ENCODE peak calls at places on chromosomes 2 and 18, in nine cellular contexts. I is uterus; T is ovary; W is H9; Z is CD4-positive, CD25-positive, alpha-beta regulatory T cell; U is CD4-positive, alpha-beta memory T cell; R is lower lobe of right lung; J is lung; X is heart right ventricle. F is an unnamed sample. For H3K9me3, the result is how much of the 10 kb centered on the place peaks cover.

GRCh38 chr18:54284535-54284934 is 15.2 kb downstream of the POLI start:
- DNase-seq in J (no peak), I (no peak), T (no peak), W (no peak), U (no peak), X (no peak), R (no peak), Z (no peak), F (no peak)

GRCh38 chr2:114661926-114662670 is 219.7 kb downstream of the DPP10 start:
- DNase-seq in J (peak), Z (no peak), I (no peak), R (peak), X (peak), U (no peak), W (peak), T (no peak), F (no peak)

GRCh38 chr2:63424329-63425078 is 163.8 kb downstream of the WDPCP start:
- DNase-seq in T (no peak), X (no peak), R (no peak), W (peak), Z (peak), J (no peak), U (peak), I (no peak), F (peak)

GRCh38 chr18:45026162-45026561 is 345.5 kb downstream of the SETBP1 start:
- DNase-seq in R (no peak), I (no peak), T (no peak), Z (no peak), J (no peak), U (no peak), W (no peak), X (no peak), F (no peak)

GRCh38 chr2:166458682-166459081 is 35.4 kb downstream of the SCN7A start:
- DNase-seq in U (no peak), W (no peak), R (no peak), Z (no peak), I (no peak), T (no peak), J (no peak), X (no peak), F (no peak)

GRCh38 chr2:121255363-121255762 is 29.6 kb downstream of the TFCP2L1 start:
- DNase-seq in W (no peak), R (no peak), T (no peak), Z (no peak), U (no peak), I (no peak), J (no peak), X (no peak), F (no peak)

GRCh38 chr2:154455201-154455600 is 243.3 kb upstream of the KCNJ3 start:
- DNase-seq in T (no peak), X (no peak), R (no peak), J (no peak), Z (no peak), U (no peak), I (no peak), W (no peak), F (no peak)

GRCh38 chr2:151481744-151482143 is 72.0 kb downstream of the RIF1 start:
- DNase-seq in U (no peak), Z (no peak), T (no peak), R (no peak), X (no peak), W (no peak), J (no peak), I (no peak), F (no peak)

GRCh38 chr18:42364042-42364441 is 409.0 kb downstream of the PIK3C3 start:
- DNase-seq in X (no peak), I (no peak), J (no peak), W (no peak), U (no peak), T (no peak), R (no peak), Z (no peak), F (no peak)

GRCh38 chr2:237558918-237559645 is 7.3 kb upstream of the PRLH start:
- DNase-seq in U (no peak), T (peak), J (no peak), Z (no peak), W (no peak), X (peak), R (peak), I (peak), F (no peak)

GRCh38 chr2:150674283-150674682 is 186.8 kb upstream of the RND3 start:
- DNase-seq in R (no peak), I (no peak), J (no peak), U (no peak), T (no peak), X (no peak), Z (no peak), W (no peak), F (no peak)

GRCh38 chr2:128557069-128557468 is 238.4 kb upstream of the HS6ST1 start:
- DNase-seq in X (no peak), R (no peak), J (no peak), Z (no peak), U (no peak), W (no peak), T (no peak), I (no peak), F (peak)

GRCh38 chr2:196290149-196290548 is 118.8 kb upstream of the STK17B start:
- DNase-seq in J (no peak), W (no peak), I (no peak), T (no peak), U (no peak), R (no peak), X (no peak), Z (peak), F (no peak)

GRCh38 chr18:48862678-48863270 is 88.0 kb downstream of the SMAD7 start:
- DNase-seq in Z (no peak), W (no peak), R (peak), T (no peak), U (no peak), I (no peak), X (no peak), J (no peak), F (no peak)

GRCh38 chr2:210195066-210195852 is 24.1 kb upstream of the KANSL1L start:
- DNase-seq in T (no peak), U (peak), X (peak), J (no peak), I (no peak), R (no peak), Z (peak), W (no peak), F (no peak)

GRCh38 chr2:157256621-157257020 is 884 bp upstream of the GALNT5 start:
- DNase-seq in X (no peak), T (no peak), U (no peak), W (no peak), Z (peak), R (no peak), I (no peak), J (no peak), F (no peak)

GRCh38 chr2:20516291-20516645 is 69.4 kb downstream of the RHOB start:
- DNase-seq in W (no peak), X (no peak), T (no peak), R (no peak), U (no peak), Z (no peak), J (no peak), I (no peak), F (no peak)

GRCh38 chr2:40101076-40101688 is 322.1 kb upstream of the THUMPD2 start:
- DNase-seq in R (no peak), I (no peak), T (no peak), Z (no peak), U (no peak), X (no peak), W (no peak), J (no peak), F (no peak)

GRCh38 chr2:201939366-201939985 is 94.2 kb upstream of the FZD7 start:
- DNase-seq in R (no peak), X (no peak), J (no peak), Z (no peak), W (no peak), I (no peak), T (peak), U (no peak), F (peak)

GRCh38 chr18:45255142-45255890 is 360.0 kb upstream of the SLC14A2 start:
- DNase-seq in R (no peak), T (no peak), J (no peak), Z (no peak), U (no peak), W (no peak), X (no peak), I (peak), F (no peak)

GRCh38 chr2:136538489-136538888 is 226.9 kb upstream of the THSD7B start:
- DNase-seq in T (no peak), I (no peak), R (no peak), W (no peak), X (peak), Z (no peak), J (no peak), U (no peak), F (no peak)

GRCh38 chr2:219406861-219407230 is 11.3 kb upstream of the DES start:
- DNase-seq in U (no peak), X (peak), W (no peak), R (no peak), I (peak), Z (no peak), J (no peak), T (no peak), F (peak)

GRCh38 chr2:81266106-81266505 is 961.6 kb upstream of the LRRTM1 start:
- DNase-seq in Z (no peak), J (no peak), R (no peak), X (no peak), I (no peak), W (peak), U (no peak), T (no peak), F (no peak)

GRCh38 chr2:70679244-70679643 is 88.8 kb downstream of the ADD2 start:
- DNase-seq in I (no peak), R (no peak), X (no peak), W (peak), U (no peak), J (no peak), T (no peak), Z (no peak), F (no peak)

GRCh38 chr2:96393989-96394761 is 58.6 kb downstream of the NCAPH start:
- DNase-seq in I (no peak), T (no peak), X (no peak), R (no peak), J (no peak), Z (no peak), W (no peak), U (no peak), F (no peak)

GRCh38 chr2:240983996-240984498 is 14.4 kb upstream of the SNED1 start:
- DNase-seq in T (no peak), X (no peak), I (no peak), R (peak), Z (no peak), J (no peak), W (no peak), U (no peak), F (peak)

GRCh38 chr2:48844418-48845155 is 89.1 kb upstream of the LHCGR start:
- DNase-seq in R (no peak), U (no peak), J (no peak), Z (no peak), W (no peak), X (no peak), T (no peak), I (no peak), F (no peak)

GRCh38 chr2:204135752-204136151 is 199.2 kb downstream of the ICOS start:
- DNase-seq in Z (no peak), J (no peak), I (no peak), R (no peak), X (no peak), U (no peak), T (no peak), W (no peak), F (no peak)

DNA sequence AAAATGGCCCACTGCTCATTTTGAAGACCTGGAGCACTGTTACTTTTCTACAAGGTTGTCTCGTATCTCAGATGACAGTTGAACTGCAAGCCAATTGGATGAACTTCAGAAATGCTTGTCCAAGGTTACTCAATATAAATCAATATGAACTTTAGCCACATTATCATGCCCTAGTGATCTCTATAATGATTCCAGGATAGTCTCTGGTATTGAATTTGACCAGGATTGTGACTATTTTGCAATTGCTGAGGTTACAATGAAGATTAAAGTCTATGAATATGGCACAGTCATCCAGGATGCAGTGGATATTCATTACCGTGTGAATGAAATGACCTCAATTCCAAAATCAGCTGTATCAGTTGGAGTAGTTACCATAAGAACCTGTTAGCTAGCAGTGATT is 196.0 kb upstream of the RAB12 start:
- DNase-seq in W (no peak), X (no peak), Z (no peak), J (no peak), R (no peak), U (no peak), T (no peak), I (no peak), F (no peak)
- H3K9me3 ChIP-seq in W (under half), X (under half), Z (under half), J (under half), R (under half), U (under half), T (under half), I (under half), F (under half)

GRCh38 chr2:235018838-235019237 is 67.0 kb downstream of the SH3BP4 start:
- DNase-seq in I (no peak), U (no peak), X (no peak), Z (no peak), W (no peak), J (no peak), T (no peak), R (no peak), F (no peak)

GRCh38 chr2:235024191-235024611 is 72.4 kb downstream of the SH3BP4 start:
- DNase-seq in U (no peak), W (no peak), J (no peak), I (no peak), Z (no peak), X (no peak), T (no peak), R (no peak), F (no peak)

GRCh38 chr2:235017441-235017840 is 65.6 kb downstream of the SH3BP4 start:
- DNase-seq in Z (no peak), R (no peak), T (no peak), X (no peak), W (no peak), U (no peak), J (no peak), I (no peak), F (no peak)

GRCh38 chr2:235024951-235025773 is 73.3 kb downstream of the SH3BP4 start:
- DNase-seq in U (no peak), R (no peak), X (no peak), W (no peak), T (no peak), I (no peak), Z (no peak), J (no peak), F (no peak)

GRCh38 chr2:235021752-235022151 is 69.9 kb downstream of the SH3BP4 start:
- DNase-seq in X (no peak), I (no peak), W (no peak), J (no peak), R (no peak), Z (no peak), T (no peak), U (no peak), F (no peak)
- H3K27ac ChIP-seq in X (no peak), I (no peak), W (no peak), J (no peak), R (no peak), Z (no peak), T (no peak), U (no peak), F (no peak)

DNA sequence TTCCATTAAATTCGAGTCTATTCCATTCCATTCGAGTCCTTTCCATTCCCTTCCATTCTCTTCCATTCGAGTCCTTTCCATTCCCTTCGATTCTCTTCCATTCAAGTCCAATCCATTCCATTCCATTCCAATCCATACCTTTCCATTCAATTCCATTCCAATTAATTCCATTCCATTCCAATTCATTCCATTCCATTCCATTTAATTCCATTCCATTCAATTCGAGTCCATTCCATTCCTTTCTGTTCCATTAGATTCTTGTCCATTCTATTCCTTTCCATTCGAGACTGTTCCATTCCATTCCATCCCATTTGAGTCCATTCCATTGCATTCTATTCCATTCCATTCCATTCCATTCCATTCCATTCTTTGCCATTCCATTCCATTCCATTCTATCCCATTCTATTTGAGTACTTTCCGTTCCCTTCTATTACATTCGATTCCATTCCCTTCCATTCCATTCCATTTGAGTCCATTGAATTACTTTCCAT is 1130.0 kb downstream of the RPIA start:
- DNase-seq in I (no peak), R (no peak), U (no peak), T (no peak), W (no peak), X (no peak), Z (no peak), J (no peak), F (no peak)
- H3K9me3 ChIP-seq in I (under half), R (under half), U (under half), T (under half), W (under half), X (half or more), Z (under half), J (half or more), F (under half)

GRCh38 chr2:231687961-231688360 is 20.4 kb upstream of the PTMA start:
- DNase-seq in I (no peak), T (no peak), J (no peak), W (no peak), U (no peak), R (no peak), X (no peak), Z (no peak), F (no peak)
- H3K27ac ChIP-seq in I (no peak), T (no peak), J (no peak), W (no peak), U (no peak), R (no peak), X (no peak), Z (no peak), F (no peak)

GRCh38 chr2:112109278-112109677 is 28.9 kb upstream of the FBLN7 start:
- DNase-seq in X (no peak), W (no peak), I (no peak), J (no peak), T (no peak), U (no peak), R (no peak), Z (no peak), F (no peak)

GRCh38 chr2:112110966-112111365 is 27.2 kb upstream of the FBLN7 start:
- DNase-seq in X (no peak), I (no peak), U (no peak), Z (no peak), R (no peak), J (no peak), W (no peak), T (no peak), F (no peak)

GRCh38 chr2:112108238-112108832 is 29.9 kb upstream of the FBLN7 start:
- DNase-seq in R (no peak), Z (no peak), I (no peak), T (no peak), U (no peak), X (no peak), W (no peak), J (no peak), F (no peak)
- H3K9me3 ChIP-seq in R (under half), Z (under half), I (under half), T (under half), U (under half), X (under half), W (under half), J (under half), F (under half)

DNA sequence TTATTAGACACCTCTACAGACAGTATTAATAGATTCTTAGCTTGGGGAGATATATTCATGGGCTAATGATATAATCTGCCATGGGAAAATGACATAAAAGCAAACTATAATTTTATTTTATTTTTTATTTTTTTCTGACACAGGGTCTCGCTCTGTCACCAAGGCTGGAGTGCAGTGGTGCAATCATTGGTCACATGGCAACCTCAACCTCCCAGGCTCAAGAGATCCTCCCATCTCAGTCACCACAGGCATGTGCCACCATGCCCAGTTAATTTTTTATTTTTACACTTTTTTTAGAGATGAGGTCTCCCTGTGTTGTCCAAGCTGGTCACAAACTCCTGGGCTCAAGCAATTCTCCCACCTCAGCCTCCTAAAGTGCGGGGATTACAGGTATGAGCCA is 39.3 kb downstream of the RTN4 start:
- DNase-seq in I (no peak), W (no peak), Z (no peak), R (peak), T (no peak), U (no peak), X (no peak), J (peak), F (no peak)
- H3K27ac ChIP-seq in I (peak), W (no peak), Z (peak), R (peak), T (no peak), U (no peak), X (no peak), J (no peak), F (peak)

F was measured in ascending aorta.